ENCODE peak calls at places on chromosomes 7 and 10, in four cellular contexts. L is Panc1; I is right cardiac atrium; T is CD8-positive, alpha-beta T cell. D is an unnamed sample. For H3K4me1, the result is how much of the 10 kb centered on the place peaks cover.

GRCh38 chr7:44134943-44135628 is 6.0 kb downstream of the MYL7 start:
- DNase-seq in L (no peak), I (peak), T (no peak), D (no peak)

GRCh38 chr10:78829570-78829969 is 239.2 kb upstream of the ZMIZ1 start:
- DNase-seq in L (no peak), I (no peak), T (no peak), D (no peak)

GRCh38 chr7:115009736-115010435 is 88.0 kb downstream of the MDFIC start:
- DNase-seq in L (no peak), I (peak), T (no peak), D (no peak)

GRCh38 chr10:60940435-60940834 is 3.5 kb downstream of the RHOBTB1 start:
- DNase-seq in L (no peak), I (no peak), T (no peak), D (no peak)

GRCh38 chr10:32155075-32155516 is 98.9 kb upstream of the KIF5B start:
- DNase-seq in L (no peak), I (no peak), T (no peak), D (no peak)

GRCh38 chr10:69100136-69100872 is 12.4 kb downstream of the SRGN start:
- DNase-seq in L (no peak), I (no peak), T (no peak), D (no peak)

GRCh38 chr10:102718220-102718619 is 3.8 kb downstream of the SFXN2 start:
- DNase-seq in L (no peak), I (no peak), T (no peak), D (no peak)

GRCh38 chr10:90171014-90171722 is 469.8 kb downstream of the KIF20B start:
- DNase-seq in L (no peak), I (no peak), T (no peak), D (no peak)

GRCh38 chr7:151520419-151521229 is 929 bp upstream of the RHEB start:
- DNase-seq in L (no peak), I (peak), T (peak), D (no peak)

GRCh38 chr10:73576890-73577591 is 14.1 kb downstream of the USP54 start:
- DNase-seq in L (no peak), I (no peak), T (no peak), D (no peak)

GRCh38 chr7:150824379-150825177 is 24.0 kb downstream of the TMEM176A start:
- DNase-seq in L (no peak), I (no peak), T (no peak), D (no peak)

GRCh38 chr10:71312840-71313789 is 5.9 kb upstream of the SLC29A3 start:
- DNase-seq in L (no peak), I (peak), T (no peak), D (no peak)

GRCh38 chr7:50664461-50664922 is 99.3 kb upstream of the DDC start:
- DNase-seq in L (no peak), I (no peak), T (no peak), D (peak)

GRCh38 chr7:14047709-14048399 is 58.4 kb upstream of the ETV1 start:
- DNase-seq in L (no peak), I (no peak), T (no peak), D (no peak)

GRCh38 chr10:101229275-101230184 is at the start of gene LBX1:
- DNase-seq in L (no peak), I (no peak), T (no peak), D (no peak)

GRCh38 chr7:72751978-72752377 is 76.0 kb downstream of the TYW1B start:
- DNase-seq in L (no peak), I (no peak), T (no peak), D (no peak)

GRCh38 chr10:92110039-92110794 is 180.7 kb downstream of the CPEB3 start:
- DNase-seq in L (no peak), I (no peak), T (no peak), D (no peak)

GRCh38 chr7:150645259-150646020 is 13.3 kb upstream of the GIMAP6 start:
- DNase-seq in L (no peak), I (no peak), T (no peak), D (no peak)

GRCh38 chr10:114957673-114958072 is 19.7 kb downstream of the TRUB1 start:
- DNase-seq in L (no peak), I (no peak), T (no peak), D (no peak)

GRCh38 chr10:114956466-114956865 is 18.5 kb downstream of the TRUB1 start:
- DNase-seq in L (no peak), I (no peak), T (no peak), D (no peak)

GRCh38 chr10:114955984-114956383 is 18.0 kb downstream of the TRUB1 start:
- DNase-seq in L (no peak), I (no peak), T (no peak), D (no peak)

GRCh38 chr10:114953047-114953446 is 15.1 kb downstream of the TRUB1 start:
- DNase-seq in L (no peak), I (no peak), T (no peak), D (no peak)

GRCh38 chr10:114957122-114957521 is 19.1 kb downstream of the TRUB1 start:
- DNase-seq in L (no peak), I (no peak), T (no peak), D (no peak)
- H3K27ac ChIP-seq in L (no peak), I (no peak), T (no peak), D (no peak)

GRCh38 chr10:11402392-11402791 is 209.1 kb downstream of the USP6NL start:
- DNase-seq in L (no peak), I (no peak), T (no peak), D (no peak)

GRCh38 chr10:11403116-11403515 is 208.3 kb downstream of the USP6NL start:
- DNase-seq in L (no peak), I (no peak), T (peak), D (no peak)

GRCh38 chr10:11406746-11407145 is 204.7 kb downstream of the USP6NL start:
- DNase-seq in L (no peak), I (no peak), T (no peak), D (no peak)

GRCh38 chr10:11407939-11408338 is 203.5 kb downstream of the USP6NL start:
- DNase-seq in L (no peak), I (no peak), T (peak), D (no peak)

GRCh38 chr10:11404931-11405330 is 206.5 kb downstream of the USP6NL start:
- DNase-seq in L (no peak), I (no peak), T (no peak), D (no peak)
- H3K4me1 ChIP-seq in L (under half), I (under half), T (half or more), D (under half)

GRCh38 chr7:96968981-96969380 is 36.4 kb upstream of the DLX6 start:
- DNase-seq in L (no peak), I (no peak), T (no peak), D (no peak)
- H3K27ac ChIP-seq in L (no peak), I (no peak), T (no peak), D (peak)

GRCh38 chr10:94409016-94409657 is 6.8 kb downstream of the TBC1D12 start:
- DNase-seq in L (no peak), I (no peak), T (no peak), D (no peak)

GRCh38 chr10:94413374-94413773 is 11.0 kb downstream of the TBC1D12 start:
- DNase-seq in L (no peak), I (no peak), T (no peak), D (no peak)

GRCh38 chr10:94407668-94408067 is 5.3 kb downstream of the TBC1D12 start:
- DNase-seq in L (no peak), I (no peak), T (no peak), D (no peak)

GRCh38 chr10:94412439-94412838 is 10.1 kb downstream of the TBC1D12 start:
- DNase-seq in L (no peak), I (no peak), T (no peak), D (no peak)

GRCh38 chr10:94411304-94411703 is 9.0 kb downstream of the TBC1D12 start:
- DNase-seq in L (no peak), I (no peak), T (no peak), D (no peak)
- H3K4me1 ChIP-seq in L (half or more), I (under half), T (under half), D (under half)

GRCh38 chr10:6445671-6446278 is 134.3 kb downstream of the PRKCQ start:
- DNase-seq in L (peak), I (peak), T (peak), D (peak)
- H3K27ac ChIP-seq in L (no peak), I (no peak), T (no peak), D (no peak)

GRCh38 chr7:137953692-137954470 is 48.0 kb downstream of the CREB3L2 start:
- DNase-seq in L (peak), I (no peak), T (no peak), D (peak)

GRCh38 chr7:137950967-137951366 is 50.9 kb downstream of the CREB3L2 start:
- DNase-seq in L (no peak), I (no peak), T (no peak), D (no peak)

GRCh38 chr7:137953043-137953691 is 48.7 kb downstream of the CREB3L2 start:
- DNase-seq in L (no peak), I (no peak), T (no peak), D (no peak)

GRCh38 chr7:137951700-137952099 is 50.2 kb downstream of the CREB3L2 start:
- DNase-seq in L (no peak), I (no peak), T (no peak), D (no peak)

GRCh38 chr7:137952406-137952805 is 49.5 kb downstream of the CREB3L2 start:
- DNase-seq in L (no peak), I (no peak), T (no peak), D (no peak)
- H3K4me1 ChIP-seq in L (under half), I (under half), T (under half), D (under half)

GRCh38 chr10:86953747-86954680 is 3.4 kb downstream of the MMRN2 start:
- DNase-seq in L (no peak), I (peak), T (no peak), D (no peak)
- H3K27ac ChIP-seq in L (peak), I (peak), T (no peak), D (no peak)

DNA sequence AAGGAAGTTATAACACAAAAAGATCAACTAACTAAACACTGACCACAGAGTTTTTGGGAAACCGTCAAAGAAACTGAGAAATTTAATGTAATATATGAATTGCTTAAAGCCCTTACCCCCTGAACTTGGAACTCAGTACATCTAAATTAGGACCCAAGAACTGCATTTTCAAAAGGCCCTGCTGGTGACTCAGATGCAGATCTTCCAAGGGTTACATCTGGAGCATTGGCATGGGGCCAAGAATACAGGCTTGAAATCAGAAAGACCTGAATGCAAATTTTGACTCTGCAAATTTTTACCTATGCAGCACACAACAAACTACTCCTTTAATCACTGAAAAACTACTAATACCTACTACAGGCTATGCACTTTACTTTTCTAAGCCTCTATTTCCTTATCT is 43.9 kb downstream of the NSUN6 start:
- DNase-seq in L (no peak), I (peak), T (no peak), D (peak)
- H3K4me1 ChIP-seq in L (under half), I (under half), T (under half), D (under half)

GRCh38 chr10:74675527-74675926 is 150.9 kb upstream of the KAT6B start:
- DNase-seq in L (no peak), I (no peak), T (no peak), D (no peak)

GRCh38 chr10:74674892-74675291 is 151.5 kb upstream of the KAT6B start:
- DNase-seq in L (no peak), I (no peak), T (no peak), D (no peak)

GRCh38 chr10:74669210-74669609 is 157.2 kb upstream of the KAT6B start:
- DNase-seq in L (no peak), I (no peak), T (no peak), D (no peak)

GRCh38 chr10:74672430-74672829 is 154.0 kb upstream of the KAT6B start:
- DNase-seq in L (no peak), I (no peak), T (no peak), D (no peak)

DNA sequence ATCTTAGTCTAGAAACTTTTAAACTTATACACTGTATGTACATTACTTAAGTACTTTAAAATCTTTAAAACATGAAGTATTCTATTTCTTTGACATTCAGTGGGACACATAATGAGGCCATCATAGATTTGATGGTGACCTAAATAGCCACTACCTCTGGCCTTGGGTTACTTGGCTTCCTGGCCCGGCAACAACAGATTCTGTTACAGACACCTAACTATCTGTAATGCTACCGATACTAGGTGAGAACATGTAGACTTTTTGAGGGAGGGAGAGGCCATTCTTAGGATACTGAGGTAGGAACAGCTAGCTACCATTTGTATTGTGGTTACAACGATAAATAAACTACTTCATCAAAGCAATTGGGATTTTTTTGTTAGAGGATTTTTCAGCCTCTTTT is 154.7 kb upstream of the KAT6B start:
- DNase-seq in L (no peak), I (no peak), T (no peak), D (no peak)
- H3K27ac ChIP-seq in L (no peak), I (no peak), T (no peak), D (no peak)